ENCODE peak calls at places on chromosomes 4 and X, in four cellular contexts. H, W, N and V are unnamed samples.

GRCh38 chrX:110418857-110419249 is 60.2 kb downstream of the RTL9 start:
- DNase-seq in H (no peak), W (no peak), N (no peak), V (no peak)

GRCh38 chr4:89024051-89024675 is 32.8 kb downstream of the FAM13A start:
- DNase-seq in H (peak; percentile 47), W (peak; percentile 82), N (peak; percentile 26), V (peak; percentile 13)

GRCh38 chr4:137531951-137532868 is at the start of gene PCDH18:
- DNase-seq in H (peak; percentile 15), W (no peak), N (no peak), V (no peak)

GRCh38 chr4:76023381-76023780 is at the start of gene CXCL10:
- DNase-seq in H (no peak), W (peak; percentile 14), N (no peak), V (no peak)

GRCh38 chr4:48777739-48778138 is 2.3 kb downstream of the FRYL start:
- DNase-seq in H (no peak), W (peak; percentile 26), N (no peak), V (no peak)

GRCh38 chrX:132207996-132208395 is 11.3 kb downstream of the RAP2C start:
- DNase-seq in H (no peak), W (no peak), N (no peak), V (no peak)

GRCh38 chr4:112509243-112510190 is 6.5 kb downstream of the NEUROG2 start:
- DNase-seq in H (no peak), W (no peak), N (no peak), V (no peak)

GRCh38 chr4:98261291-98262271 is at the start of gene RAP1GDS1:
- DNase-seq in H (no peak), W (peak; percentile 54), N (no peak), V (peak; percentile 34)

GRCh38 chrX:125744914-125745313 is 421.2 kb downstream of the DCAF12L2 start:
- DNase-seq in H (no peak), W (no peak), N (no peak), V (no peak)

DNA sequence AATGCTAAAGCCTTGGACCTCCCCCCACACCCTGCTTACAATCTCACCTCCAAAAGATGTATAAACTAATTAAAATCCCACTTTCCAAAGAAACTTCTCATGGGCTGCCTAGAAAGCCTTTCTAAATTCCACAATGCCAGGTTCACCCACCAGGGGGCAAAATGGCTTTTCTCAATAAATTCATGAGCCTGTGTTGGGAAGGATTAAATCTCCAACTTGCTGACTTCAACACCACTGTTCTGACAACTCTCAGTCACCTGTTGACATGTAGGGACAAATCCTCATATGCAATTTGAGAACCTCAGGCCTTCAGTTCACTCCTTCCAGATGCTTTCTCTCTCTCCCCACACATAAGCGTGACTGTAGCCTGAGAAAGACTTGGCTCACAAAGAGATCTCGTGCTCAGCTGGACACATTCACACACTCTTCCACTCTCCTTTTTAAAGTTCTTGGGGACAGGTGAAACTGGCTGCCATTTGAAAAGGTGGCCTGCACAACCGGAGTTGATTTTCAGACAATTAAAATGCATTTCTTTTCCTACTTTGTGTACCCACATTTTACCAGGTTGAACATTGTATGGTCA is 88.6 kb upstream of the PRPS2 start:
- DNase-seq in H (no peak), W (peak; percentile 23), N (no peak), V (no peak)
- TF ChIP-seq TAF1 in H (no peak), W (no peak), N (no peak), V (no peak)

GRCh38 chrX:153925739-153926593 is at the start of gene ARHGAP4:
- DNase-seq in H (no peak), W (peak; percentile 76), N (no peak), V (no peak)
- TF ChIP-seq POLR2AphosphoS5 in H (peak; percentile 80), W (peak; percentile 99), N (peak; percentile 92), V (peak; percentile 80)

DNA sequence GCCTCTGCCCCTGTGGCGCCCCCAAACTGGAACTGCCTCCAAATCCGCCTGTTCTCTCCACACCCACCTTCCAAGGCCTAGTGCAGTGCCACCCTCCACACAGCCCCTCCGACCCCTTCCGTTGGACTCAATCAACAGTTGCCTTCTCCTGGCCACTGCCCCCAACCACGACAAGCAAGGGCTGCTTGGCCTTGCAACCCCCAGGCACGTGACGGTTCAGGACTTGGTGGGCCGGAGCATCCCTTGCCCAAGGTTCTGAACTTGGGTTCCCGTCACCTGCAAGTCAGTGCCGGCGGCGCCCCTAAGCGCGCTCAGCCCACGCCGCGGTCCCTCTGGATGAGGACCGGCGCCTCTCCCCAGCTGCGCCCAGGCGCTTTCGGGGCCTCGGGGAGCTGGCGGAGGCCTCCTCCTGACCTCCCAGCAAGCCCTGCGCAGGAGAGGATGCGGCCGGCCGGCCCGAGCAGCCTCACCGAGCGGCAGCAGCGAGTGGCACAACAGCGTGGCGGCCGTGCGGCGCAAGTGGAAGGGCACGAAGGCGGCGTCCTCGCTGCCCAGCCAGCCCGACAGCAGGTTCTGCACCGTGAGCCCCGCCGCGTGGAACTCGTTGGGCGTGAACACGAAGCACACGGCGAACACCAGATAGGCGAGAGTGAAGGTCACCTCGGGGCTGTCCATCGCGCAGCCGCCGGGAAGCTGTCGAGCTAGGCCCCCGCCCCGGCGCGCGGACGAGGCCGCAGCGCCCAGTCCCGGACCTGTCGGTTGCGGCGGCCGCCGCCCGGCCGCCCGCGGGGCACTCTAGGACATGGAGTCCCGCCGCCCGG is 750 bp downstream of the TMEM129 start:
- DNase-seq in H (no peak), W (peak; percentile 67), N (no peak), V (no peak)
- TF ChIP-seq POLR2A in H (no peak), W (peak; percentile 57), N (no peak), V (no peak)

GRCh38 chr4:110417151-110417550 is 58.8 kb upstream of the ENPEP start:
- DNase-seq in H (no peak), W (no peak), N (no peak), V (no peak)

GRCh38 chr4:110415451-110415850 is 60.5 kb upstream of the ENPEP start:
- DNase-seq in H (no peak), W (no peak), N (no peak), V (no peak)

GRCh38 chr4:110412354-110412753 is 63.6 kb upstream of the ENPEP start:
- DNase-seq in H (no peak), W (no peak), N (no peak), V (no peak)

GRCh38 chr4:110414590-110414989 is 61.4 kb upstream of the ENPEP start:
- DNase-seq in H (no peak), W (no peak), N (no peak), V (no peak)

GRCh38 chr4:110411599-110412011 is 64.3 kb upstream of the ENPEP start:
- DNase-seq in H (no peak), W (no peak), N (no peak), V (no peak)
- TF ChIP-seq TAF1 in H (no peak), W (no peak), N (no peak), V (no peak)

GRCh38 chr4:87462102-87462501 is 39.7 kb downstream of the NUDT9 start:
- DNase-seq in H (no peak), W (no peak), N (no peak), V (no peak)
- TF ChIP-seq POLR2AphosphoS5 in H (no peak), W (no peak), N (no peak), V (no peak)

GRCh38 chr4:40576651-40577480 is 52.8 kb downstream of the RBM47 start:
- DNase-seq in H (peak; percentile 82), W (peak; percentile 48), N (no peak), V (no peak)
- TF ChIP-seq POLR2A in H (no peak), W (no peak), N (no peak), V (no peak)

GRCh38 chrX:145002776-145003175 is 244.5 kb upstream of the SPANXN1 start:
- DNase-seq in H (no peak), W (no peak), N (no peak), V (no peak)

DNA sequence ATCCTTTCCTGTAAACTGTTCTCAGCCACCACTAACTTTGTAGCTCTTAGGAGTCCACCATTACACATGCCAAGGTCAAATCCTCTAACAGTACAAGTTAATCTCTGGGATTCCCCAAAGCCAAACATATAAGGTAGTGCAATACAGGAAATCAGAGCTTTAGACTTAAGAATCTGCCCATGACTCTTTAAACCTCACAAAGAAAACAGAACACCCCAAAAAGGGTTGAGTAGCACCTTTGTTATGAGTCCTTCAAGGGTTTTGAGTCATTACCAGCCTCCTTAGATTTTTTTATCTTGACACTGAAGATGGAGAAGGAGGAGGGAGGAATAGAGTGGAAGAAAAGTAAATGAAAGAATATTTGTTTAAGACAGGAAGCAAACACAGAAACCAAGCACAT is 243.9 kb upstream of the SPANXN1 start:
- DNase-seq in H (no peak), W (no peak), N (no peak), V (no peak)
- TF ChIP-seq TAF1 in H (no peak), W (no peak), N (no peak), V (no peak)